ENCODE peak calls at places on chromosomes 11 and 22, in seven cellular contexts. U, Z, V, T, E, L and G are unnamed samples.

GRCh38 chr11:119107538-119108150 is 500 bp downstream of the C2CD2L start:
- DNase-seq in T (peak; percentile 22), U (no peak), L (no peak), E (no peak), V (peak; percentile 47), Z (no peak), G (peak; percentile 24)

GRCh38 chr11:31870609-31871309 is 59.6 kb upstream of the PAX6 start:
- DNase-seq in L (peak; percentile 19), U (peak; percentile 26), V (peak; percentile 80), Z (peak; percentile 70), T (no peak), E (peak; percentile 28), G (peak; percentile 26)

GRCh38 chr11:86888164-86888977 is 66.8 kb downstream of the FZD4 start:
- DNase-seq in V (no peak), T (no peak), L (no peak), Z (no peak), U (no peak), E (peak; percentile 95), G (no peak)

GRCh38 chr11:92125316-92125715 is 99.3 kb upstream of the FAT3 start:
- DNase-seq in T (no peak), Z (no peak), E (peak; percentile 11), L (no peak), V (no peak), U (no peak), G (no peak)

GRCh38 chr11:8403310-8403709 is 139.6 kb upstream of the LMO1 start:
- DNase-seq in E (peak; percentile 1), Z (no peak), T (no peak), V (no peak), L (no peak), U (no peak), G (no peak)

GRCh38 chr22:30648825-30649224 is 13.2 kb downstream of the SLC35E4 start:
- DNase-seq in L (no peak), E (no peak), U (no peak), T (no peak), V (no peak), Z (no peak), G (no peak)

GRCh38 chr11:46666516-46666915 is 33.9 kb downstream of the ARHGAP1 start:
- DNase-seq in L (peak; percentile 50), V (no peak), U (no peak), Z (no peak), T (no peak), E (no peak), G (no peak)

GRCh38 chr11:47278769-47279168 is 8.8 kb downstream of the MADD start:
- DNase-seq in E (no peak), L (no peak), Z (no peak), U (no peak), T (no peak), V (no peak), G (no peak)

GRCh38 chr22:21025266-21025665 is 7.1 kb downstream of the SLC7A4 start:
- DNase-seq in T (no peak), L (no peak), U (no peak), E (no peak), Z (no peak), V (no peak), G (no peak)

GRCh38 chr11:2928605-2929510 is at the start of gene PHLDA2:
- DNase-seq in V (peak; percentile 59), U (peak; percentile 73), E (peak; percentile 76), Z (peak; percentile 46), L (peak; percentile 44), T (peak; percentile 50), G (peak; percentile 75)

GRCh38 chr22:35393116-35394010 is 6.6 kb upstream of the MCM5 start:
- DNase-seq in T (no peak), E (no peak), Z (no peak), V (no peak), U (no peak), L (no peak), G (no peak)

GRCh38 chr11:35605691-35606090 is 12.6 kb upstream of the FJX1 start:
- DNase-seq in L (peak; percentile 45), U (no peak), V (peak; percentile 49), Z (no peak), E (peak; percentile 80), T (no peak), G (no peak)

GRCh38 chr22:50209893-50210292 is 9.1 kb downstream of the SELENOO start:
- DNase-seq in E (peak; percentile 60), V (peak; percentile 69), U (peak; percentile 68), T (peak; percentile 64), L (peak; percentile 59), Z (peak; percentile 69), G (peak; percentile 48)

GRCh38 chr11:65425971-65426838 is 3.6 kb downstream of the NEAT1 start:
- DNase-seq in Z (no peak), V (no peak), T (no peak), U (peak; percentile 60), L (no peak), E (peak; percentile 83), G (no peak)

GRCh38 chr11:117428856-117429229 is 101.2 kb downstream of the CEP164 start:
- DNase-seq in Z (no peak), U (no peak), V (no peak), L (no peak), T (no peak), E (no peak), G (no peak)

GRCh38 chr11:67409261-67409666 is 5.4 kb downstream of the TBC1D10C start:
- DNase-seq in E (no peak), U (peak; percentile 77), Z (no peak), V (no peak), T (peak; percentile 64), L (no peak), G (no peak)

GRCh38 chr22:23685205-23685784 is 5.5 kb upstream of the RGL4 start:
- DNase-seq in V (no peak), Z (no peak), T (no peak), L (no peak), U (no peak), E (peak; percentile 5), G (peak; percentile 9)

GRCh38 chr22:47564651-47565050 is 802.2 kb downstream of the TBC1D22A start:
- DNase-seq in Z (no peak), L (no peak), T (no peak), V (no peak), E (no peak), U (no peak), G (no peak)

GRCh38 chr11:12377106-12377823 is at the start of gene PARVA:
- DNase-seq in L (peak; percentile 76), T (no peak), E (peak; percentile 91), Z (peak; percentile 79), V (peak; percentile 78), U (peak; percentile 76), G (peak; percentile 50)

GRCh38 chr11:103744496-103745153 is 291.8 kb upstream of the DDI1 start:
- DNase-seq in T (no peak), L (no peak), Z (no peak), U (no peak), V (no peak), E (no peak), G (no peak)

GRCh38 chr11:120208012-120208441 is 2.8 kb upstream of the OAF start:
- DNase-seq in V (no peak), Z (no peak), T (no peak), U (no peak), L (no peak), E (no peak), G (no peak)

GRCh38 chr22:49972163-49973017 is 11.8 kb downstream of the PIM3 start:
- DNase-seq in L (peak; percentile 16), E (no peak), T (no peak), Z (peak; percentile 11), V (peak; percentile 14), U (no peak), G (no peak)

GRCh38 chr11:68214173-68215086 is 1.3 kb upstream of the KMT5B start:
- DNase-seq in T (no peak), L (no peak), U (peak; percentile 36), E (no peak), V (peak; percentile 44), Z (peak; percentile 35), G (no peak)

GRCh38 chr11:62556872-62557631 is 10.4 kb upstream of the AHNAK start:
- DNase-seq in T (peak; percentile 48), Z (no peak), U (peak; percentile 58), L (no peak), V (no peak), E (no peak), G (no peak)

GRCh38 chr11:88553204-88553603 is 215.7 kb upstream of the CTSC start:
- DNase-seq in Z (no peak), E (peak; percentile 44), T (no peak), U (no peak), V (no peak), L (no peak), G (no peak)

GRCh38 chr22:24200616-24201212 is 19.4 kb downstream of the SUSD2 start:
- DNase-seq in T (no peak), Z (no peak), E (peak; percentile 80), V (no peak), L (no peak), U (no peak), G (peak; percentile 50)

GRCh38 chr22:41917906-41918791 is 3.3 kb upstream of the SHISA8 start:
- DNase-seq in E (peak; percentile 25), Z (peak; percentile 8), U (peak; percentile 64), L (peak; percentile 65), V (no peak), T (no peak), G (peak; percentile 36)

GRCh38 chr22:32103648-32104326 is 55.3 kb downstream of the C22orf42 start:
- DNase-seq in L (no peak), U (no peak), T (no peak), V (no peak), Z (no peak), E (peak; percentile 5), G (no peak)

GRCh38 chr22:49740242-49740641 is 87.4 kb downstream of the BRD1 start:
- DNase-seq in T (no peak), V (no peak), L (no peak), U (no peak), Z (no peak), E (no peak), G (no peak)

GRCh38 chr11:103395612-103396011 is 286.4 kb downstream of the DYNC2H1 start:
- DNase-seq in V (no peak), T (no peak), E (peak; percentile 75), Z (no peak), L (no peak), U (no peak), G (peak; percentile 25)

GRCh38 chr11:122633219-122633829 is 22.2 kb upstream of the UBASH3B start:
- DNase-seq in L (peak; percentile 16), Z (peak; percentile 30), T (no peak), U (no peak), E (peak; percentile 68), V (peak; percentile 13), G (peak; percentile 30)
- TF ChIP-seq CTCF in L (peak; percentile 65), Z (no peak), T (peak; percentile 68), U (peak; percentile 28), E (peak; percentile 79), V (peak; percentile 47), G (no peak)

GRCh38 chr22:38718414-38718813 is 12.7 kb downstream of the GTPBP1 start:
- DNase-seq in T (no peak), E (peak; percentile 78), V (no peak), L (no peak), Z (peak; percentile 47), U (peak; percentile 79), G (peak; percentile 87)
- TF ChIP-seq CTCF in T (no peak), E (peak; percentile 72), V (no peak), L (peak; percentile 59), Z (peak; percentile 66), U (peak; percentile 92), G (peak; percentile 56)

GRCh38 chr22:45009881-45010531 is at the start of gene PHF21B:
- DNase-seq in E (peak; percentile 13), Z (peak; percentile 85), T (no peak), V (peak; percentile 92), L (peak; percentile 60), U (no peak), G (peak; percentile 19)
- TF ChIP-seq CTCF in E (no peak), Z (no peak), T (no peak), V (no peak), L (no peak), U (no peak), G (no peak)

GRCh38 chr22:38221908-38222796 is 20.4 kb downstream of the MAFF start:
- DNase-seq in L (no peak), U (no peak), Z (no peak), T (no peak), V (no peak), E (no peak), G (no peak)
- TF ChIP-seq CTCF in L (no peak), U (no peak), Z (no peak), T (no peak), V (no peak), E (no peak), G (no peak)